ENCODE peak calls at places on chromosomes 16 and 17, in seven cellular contexts. K, S, B, C, A, I and T are unnamed samples.

GRCh38 chr16:90020260-90020837 is 1.1 kb upstream of the DBNDD1 start:
- DNase-seq in C (no peak), B (no peak), S (no peak), I (no peak), A (no peak), K (no peak), T (no peak)

GRCh38 chr17:71329310-71330098 is 791.3 kb upstream of the SOX9 start:
- DNase-seq in B (no peak), A (no peak), I (no peak), S (no peak), C (no peak), K (no peak), T (no peak)

GRCh38 chr17:559699-560378 is 154.8 kb downstream of the VPS53 start:
- DNase-seq in A (peak; percentile 87), I (no peak), C (no peak), S (no peak), K (no peak), B (no peak), T (peak; percentile 48)

GRCh38 chr17:59413014-59413725 is 81.7 kb downstream of the YPEL2 start:
- DNase-seq in C (no peak), I (no peak), S (no peak), A (no peak), B (no peak), K (no peak), T (no peak)

GRCh38 chr17:32936894-32937500 is 9.0 kb downstream of the TMEM98 start:
- DNase-seq in K (peak; percentile 78), C (peak; percentile 78), I (peak; percentile 36), B (peak; percentile 45), A (peak; percentile 92), S (peak; percentile 44), T (peak; percentile 71)

GRCh38 chr17:40526668-40527067 is 25.2 kb upstream of the TNS4 start:
- DNase-seq in S (no peak), B (no peak), I (no peak), A (peak; percentile 30), C (no peak), K (no peak), T (no peak)

GRCh38 chr17:29215717-29216116 is 30.9 kb upstream of the CRYBA1 start:
- DNase-seq in A (peak; percentile 54), I (no peak), B (no peak), C (no peak), K (no peak), S (no peak), T (no peak)

GRCh38 chr17:74749262-74750038 is 1.0 kb downstream of the NHERF1 start:
- DNase-seq in I (peak; percentile 48), C (peak; percentile 63), S (peak; percentile 48), B (no peak), A (no peak), K (no peak), T (peak; percentile 55)

GRCh38 chr17:51761105-51761504 is 397.4 kb downstream of the CA10 start:
- DNase-seq in S (no peak), K (no peak), I (no peak), B (no peak), C (no peak), A (no peak), T (no peak)

GRCh38 chr16:12876778-12877177 is 24.6 kb upstream of the SHISA9 start:
- DNase-seq in I (no peak), K (no peak), C (no peak), S (no peak), A (no peak), B (no peak), T (no peak)

GRCh38 chr16:81042821-81043220 is 7.2 kb downstream of the ATMIN start:
- DNase-seq in I (no peak), C (no peak), A (no peak), S (no peak), B (no peak), K (no peak), T (no peak)

GRCh38 chr17:37476431-37477130 is 13.1 kb upstream of the DUSP14 start:
- DNase-seq in S (no peak), B (no peak), A (peak; percentile 50), C (peak; percentile 37), I (no peak), K (no peak), T (no peak)

GRCh38 chr16:59478806-59479205 is 744.7 kb upstream of the GOT2 start:
- DNase-seq in C (no peak), S (no peak), B (no peak), A (no peak), I (no peak), K (no peak), T (no peak)

GRCh38 chr17:17141860-17142552 is 64.1 kb downstream of the PLD6 start:
- DNase-seq in S (peak; percentile 60), I (peak; percentile 25), K (peak; percentile 85), A (peak; percentile 71), B (no peak), C (no peak), T (no peak)

GRCh38 chr17:2724783-2725164 is 13.2 kb upstream of the CLUH start:
- DNase-seq in S (peak; percentile 13), K (peak; percentile 77), I (no peak), A (peak; percentile 48), B (no peak), C (peak; percentile 54), T (no peak)

GRCh38 chr17:45314761-45315549 is 1.9 kb downstream of the MAP3K14 start:
- DNase-seq in B (no peak), C (no peak), S (no peak), K (peak; percentile 46), I (no peak), A (no peak), T (no peak)

GRCh38 chr17:77327181-77327565 is 186.4 kb downstream of the SEC14L1 start:
- DNase-seq in A (no peak), B (no peak), K (no peak), S (no peak), C (no peak), I (no peak), T (no peak)
- H3K27ac ChIP-seq in A (no peak overlapping the region), B (no peak overlapping the region), K (no peak overlapping the region), S (no peak overlapping the region), C (no peak overlapping the region), I (no peak overlapping the region), T (no peak overlapping the region)

DNA sequence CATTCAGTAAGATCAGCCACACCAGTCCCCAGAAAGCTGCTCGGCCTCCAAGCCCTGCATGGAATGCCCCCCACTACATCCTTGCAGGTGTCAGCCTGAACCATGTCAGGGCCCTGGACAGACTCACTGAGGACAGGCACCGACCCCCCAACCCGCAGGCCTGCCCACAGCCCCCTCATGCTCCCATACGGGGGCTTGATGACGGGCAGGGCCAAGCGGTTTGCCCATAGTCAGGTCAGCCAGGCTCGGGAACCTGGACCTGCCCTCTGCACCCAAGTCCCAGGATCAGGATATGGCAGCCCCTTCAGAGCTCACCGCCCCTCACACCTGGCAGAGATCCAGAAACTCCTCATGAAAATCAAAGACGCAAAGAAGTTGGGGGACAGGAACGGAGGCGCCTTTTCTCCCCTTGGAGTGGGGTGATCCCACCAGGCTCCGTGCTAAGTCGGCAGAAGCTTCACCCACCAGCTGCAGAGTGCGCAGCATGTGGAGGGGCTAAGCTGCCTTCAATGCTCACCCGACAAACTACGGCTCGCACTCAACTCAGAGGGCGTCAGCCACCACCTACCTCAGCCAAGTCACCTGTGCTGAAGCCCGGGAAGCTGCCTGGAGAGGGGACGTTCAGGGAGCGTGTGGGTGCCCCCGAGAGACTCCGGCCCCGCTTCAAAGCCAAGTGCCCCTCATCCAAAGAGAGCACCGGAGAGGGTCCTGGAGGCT is 26.5 kb downstream of the GNPTG start:
- DNase-seq in B (no peak), S (no peak), C (no peak), K (no peak), A (no peak), I (no peak), T (no peak)
- H3K4me3 ChIP-seq in B (peak overlapping the region; percentile 75), S (no peak overlapping the region), C (peak overlapping the region; percentile 53), K (peak overlapping the region; percentile 70), A (peak overlapping the region; percentile 44), I (no peak overlapping the region), T (peak overlapping the region; percentile 93)

DNA sequence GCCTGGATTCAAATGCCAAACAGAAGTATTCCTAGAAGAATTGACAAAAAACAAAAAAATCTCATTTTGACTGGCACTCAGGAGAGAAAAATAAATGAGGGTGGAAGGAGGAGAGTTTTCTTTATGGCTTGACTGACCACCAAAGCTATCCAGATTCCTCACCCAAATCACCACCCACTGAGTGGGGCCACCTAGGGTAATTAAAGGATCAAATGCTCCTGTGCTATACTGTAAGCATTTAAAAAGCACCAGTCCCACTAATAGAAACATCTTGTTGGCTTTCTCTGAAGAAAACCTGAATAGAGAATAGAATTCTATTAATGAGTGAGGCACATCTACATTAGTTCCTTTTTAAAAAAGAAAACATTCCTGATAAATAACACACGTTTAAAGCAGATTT is 163.3 kb downstream of the ANKFN1 start:
- DNase-seq in C (no peak), S (no peak), K (no peak), B (no peak), I (no peak), A (no peak), T (peak; percentile 62)
- H3K4me1 ChIP-seq in C (no peaks in the 10 kb centered on the region), S (no peaks in the 10 kb centered on the region), K (no peaks in the 10 kb centered on the region), B (no peaks in the 10 kb centered on the region), I (no peaks in the 10 kb centered on the region), A (peaks cover 6% of the 10 kb centered on the region), T (peaks cover 71% of the 10 kb centered on the region)

GRCh38 chr16:2500634-2500936 is 13.2 kb upstream of the ATP6V0C start:
- DNase-seq in C (no peak), B (no peak), K (no peak), I (no peak), S (no peak), A (no peak), T (no peak)
- H3K27ac ChIP-seq in C (no peak overlapping the region), B (no peak overlapping the region), K (no peak overlapping the region), I (no peak overlapping the region), S (no peak overlapping the region), A (no peak overlapping the region), T (no peak overlapping the region)

GRCh38 chr16:30068750-30069574 is 3.4 kb downstream of the ALDOA start:
- DNase-seq in B (no peak), I (peak; percentile 50), A (no peak), S (peak; percentile 67), K (no peak), C (no peak), T (no peak)
- H3K4me3 ChIP-seq in B (no peak overlapping the region), I (no peak overlapping the region), A (no peak overlapping the region), S (no peak overlapping the region), K (no peak overlapping the region), C (no peak overlapping the region), T (no peak overlapping the region)

GRCh38 chr17:81428521-81428920 is 33.3 kb downstream of the BAHCC1 start:
- DNase-seq in B (no peak), K (no peak), A (no peak), S (no peak), I (no peak), C (no peak), T (no peak)
- H3K4me1 ChIP-seq in B (peaks cover 45% of the 10 kb centered on the region), K (peaks cover 51% of the 10 kb centered on the region), A (no peaks in the 10 kb centered on the region), S (peaks cover 37% of the 10 kb centered on the region), I (peaks cover 10% of the 10 kb centered on the region), C (peaks cover 31% of the 10 kb centered on the region), T (peaks cover 46% of the 10 kb centered on the region)

GRCh38 chr17:77426676-77427386 is 286.1 kb downstream of the SEC14L1 start:
- DNase-seq in I (no peak), A (no peak), C (no peak), K (no peak), S (no peak), B (no peak), T (no peak)
- H3K27ac ChIP-seq in I (no peak overlapping the region), A (peak overlapping the region; percentile 49), C (peak overlapping the region; percentile 56), K (peak overlapping the region; percentile 75), S (peak overlapping the region; percentile 21), B (no peak overlapping the region), T (peak overlapping the region; percentile 61)